ENCODE peak calls at places on chromosome 15, in five cellular contexts. T is GM12878, H is HepG2, P is K562, Z is GM23338. B is an unnamed sample.

GRCh38 chr15:47975422-47975821 is 145.4 kb upstream of the SLC24A5 start:
- DNase-seq in T (no peak), H (no peak), P (no peak), Z (peak; percentile 10), B (no peak)

GRCh38 chr15:31609243-31609642 is 282.6 kb downstream of the KLF13 start:
- DNase-seq in T (no peak), H (no peak), P (no peak), Z (no peak), B (no peak)

GRCh38 chr15:25805006-25805405 is 58.1 kb downstream of the ATP10A start:
- DNase-seq in T (no peak), H (no peak), P (no peak), Z (no peak), B (no peak)

GRCh38 chr15:31360158-31360561 is 33.5 kb downstream of the KLF13 start:
- DNase-seq in T (no peak), H (no peak), P (no peak), Z (no peak), B (no peak)

GRCh38 chr15:100569406-100569805 is 32.6 kb downstream of the LINS1 start:
- DNase-seq in T (no peak), H (no peak), P (no peak), Z (no peak), B (no peak)

GRCh38 chr15:65451989-65452388 is 29.2 kb upstream of the IGDCC4 start:
- DNase-seq in T (no peak), H (no peak), P (no peak), Z (no peak), B (no peak)

GRCh38 chr15:37967788-37968187 is 33.3 kb downstream of the TMCO5A start:
- DNase-seq in T (no peak), H (no peak), P (no peak), Z (no peak), B (no peak)

GRCh38 chr15:57263520-57263919 is 112.8 kb upstream of the CGNL1 start:
- DNase-seq in T (no peak), H (no peak), P (no peak), Z (no peak), B (no peak)

GRCh38 chr15:71334874-71335273 is 219.6 kb downstream of the THSD4 start:
- DNase-seq in T (no peak), H (no peak), P (no peak), Z (no peak), B (no peak)

GRCh38 chr15:68817304-68818087 is 3.2 kb downstream of the ANP32A start:
- DNase-seq in T (no peak), H (peak; percentile 37), P (peak; percentile 78), Z (peak; percentile 66), B (peak; percentile 61)

GRCh38 chr15:49530106-49530505 is 90.5 kb downstream of the FAM227B start:
- DNase-seq in T (no peak), H (peak; percentile 3), P (no peak), Z (no peak), B (no peak)

GRCh38 chr15:45157974-45158373 is 28.2 kb downstream of the DUOX1 start:
- DNase-seq in T (no peak), H (no peak), P (peak; percentile 34), Z (peak; percentile 34), B (no peak)

DNA sequence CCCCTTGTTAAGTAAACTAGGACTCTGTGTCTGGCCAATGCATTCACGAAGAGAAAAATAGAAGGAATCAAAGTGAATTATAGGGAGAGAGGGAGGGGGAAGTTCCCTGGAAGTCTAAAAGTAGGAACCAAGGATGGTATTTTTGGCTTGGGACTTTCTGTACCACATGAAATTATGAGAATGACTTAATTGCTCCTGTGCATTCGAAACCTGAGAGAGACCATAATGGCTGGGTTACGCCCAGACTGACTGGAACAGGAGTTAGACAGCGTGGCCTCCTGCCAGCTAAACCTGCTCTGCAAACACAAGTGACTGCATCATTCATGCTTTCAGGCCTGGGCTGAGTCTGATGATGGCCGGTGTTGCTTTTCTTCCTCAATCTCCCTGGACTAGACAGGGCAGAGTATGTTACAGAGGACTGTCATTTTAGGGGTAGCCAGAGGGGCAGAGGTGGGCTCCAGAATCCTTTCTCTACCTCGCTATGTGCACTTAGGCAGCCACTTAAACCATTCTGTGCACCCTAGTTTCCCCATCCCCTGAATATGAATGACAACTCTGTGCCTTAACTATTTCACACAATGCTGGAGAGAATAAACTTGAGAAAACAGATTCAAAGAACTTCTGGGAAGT is 58.9 kb downstream of the MYO1E start:
- DNase-seq in T (peak; percentile 81), H (peak; percentile 9), P (no peak), Z (no peak), B (no peak)
- TF ChIP-seq CREB1 in T (peak; percentile 9), H (no peak), P (no peak), Z (no peak), B (no peak)

GRCh38 chr15:78454992-78455391 is 17.0 kb downstream of the IREB2 start:
- DNase-seq in T (peak; percentile 40), H (no peak), P (no peak), Z (no peak), B (no peak)

GRCh38 chr15:78456391-78456790 is 18.4 kb downstream of the IREB2 start:
- DNase-seq in T (no peak), H (no peak), P (no peak), Z (no peak), B (no peak)

GRCh38 chr15:78455749-78456148 is 17.7 kb downstream of the IREB2 start:
- DNase-seq in T (no peak), H (no peak), P (peak; percentile 31), Z (no peak), B (no peak)

GRCh38 chr15:78452485-78452884 is 14.5 kb downstream of the IREB2 start:
- DNase-seq in T (no peak), H (no peak), P (no peak), Z (no peak), B (no peak)

DNA sequence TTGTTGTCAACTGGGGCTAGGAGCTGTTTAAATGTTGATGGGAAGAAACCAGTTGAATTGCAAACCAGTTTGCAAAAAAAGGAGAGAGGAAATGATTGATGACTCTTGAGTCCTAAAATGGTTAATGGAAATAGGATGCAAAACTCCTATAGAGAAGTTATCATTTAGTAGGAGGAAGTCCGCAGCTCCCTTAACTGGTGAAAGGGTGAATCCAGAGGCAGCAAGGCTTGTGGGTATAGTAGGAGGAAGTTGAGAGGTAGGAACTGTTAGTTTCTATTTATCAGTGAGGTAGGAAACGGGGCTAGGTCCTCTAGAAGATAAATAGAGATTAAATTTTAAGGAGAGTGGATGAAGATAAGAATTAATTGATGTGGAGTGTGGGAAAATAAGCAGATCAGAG is 15.4 kb downstream of the IREB2 start:
- DNase-seq in T (no peak), H (no peak), P (no peak), Z (no peak), B (no peak)
- H3K4me1 ChIP-seq in T (peaks cover 10% of the 10 kb centered on the region), H (peaks cover 67% of the 10 kb centered on the region), P (peaks cover 35% of the 10 kb centered on the region), Z (peaks cover 18% of the 10 kb centered on the region), B (no peaks in the 10 kb centered on the region)

GRCh38 chr15:61049003-61049402 is 180.1 kb downstream of the RORA start:
- DNase-seq in T (no peak), H (no peak), P (no peak), Z (no peak), B (no peak)
- TF ChIP-seq CREB1 in T (no peak), H (no peak), P (no peak), Z (no peak), B (no peak)

GRCh38 chr15:81813215-81813614 is 232.6 kb downstream of the MEX3B start:
- DNase-seq in T (no peak), H (no peak), P (peak; percentile 38), Z (peak; percentile 85), B (no peak)

GRCh38 chr15:81814882-81815455 is 230.8 kb downstream of the MEX3B start:
- DNase-seq in T (no peak), H (no peak), P (no peak), Z (no peak), B (no peak)

DNA sequence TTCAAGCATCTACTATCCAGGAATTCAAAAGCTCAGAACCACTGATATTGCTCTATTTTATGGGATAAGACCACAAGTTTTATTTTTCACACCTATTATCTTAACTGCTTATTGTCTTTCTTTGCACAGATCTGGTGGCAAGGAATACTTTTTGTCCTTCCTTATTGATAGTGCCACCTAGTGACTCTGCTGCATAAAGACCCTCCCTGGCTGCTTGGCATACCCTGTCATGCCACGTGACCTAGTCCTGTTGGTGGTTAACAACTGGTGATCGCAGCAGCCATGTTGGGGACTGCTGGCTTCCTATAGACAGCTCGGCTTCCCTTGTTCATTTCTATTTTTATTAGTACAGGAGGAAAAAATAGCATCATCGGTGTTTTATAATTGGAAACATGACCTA is 236.3 kb downstream of the MEX3B start:
- DNase-seq in T (no peak), H (peak; percentile 21), P (peak; percentile 10), Z (peak; percentile 66), B (no peak)
- H3K4me1 ChIP-seq in T (no peaks in the 10 kb centered on the region), H (no peaks in the 10 kb centered on the region), P (no peaks in the 10 kb centered on the region), Z (no peaks in the 10 kb centered on the region), B (no peaks in the 10 kb centered on the region)

DNA sequence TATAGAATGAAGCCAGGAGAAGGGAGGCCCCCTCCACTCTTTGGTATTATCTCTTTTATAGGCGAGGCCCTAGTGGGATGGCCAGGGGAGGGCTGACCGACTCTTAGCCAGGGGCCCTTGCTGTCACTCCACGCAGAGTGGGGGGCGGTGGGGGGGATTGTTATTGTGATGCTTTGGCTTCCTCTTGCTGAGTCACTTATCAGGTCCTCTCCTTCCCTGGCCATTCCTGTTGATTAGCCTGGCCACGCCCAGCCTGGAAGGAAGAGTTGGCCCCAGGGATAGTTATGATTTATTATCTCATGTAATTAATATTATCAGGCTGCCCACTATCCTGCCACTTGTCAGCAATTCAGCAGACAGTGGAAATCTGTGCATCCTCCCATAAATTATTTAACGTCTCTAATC is 25.5 kb upstream of the SKOR1 start:
- DNase-seq in T (no peak), H (no peak), P (peak; percentile 77), Z (no peak), B (no peak)
- TF ChIP-seq CREB1 in T (no peak), H (no peak), P (no peak), Z (no peak), B (no peak)